ENCODE peak calls at places on chromosomes 16 and 17, in five cellular contexts. One of them, this sample, is unnamed.

GRCh38 chr17:77690271-77691161 is 268.0 kb upstream of the TNRC6C start:
- DNase-seq in RWPE1: no peak
- DNase-seq in Caco-2: no peak
- DNase-seq in cardiac muscle cell: no peak
- DNase-seq in CD8-positive, alpha-beta T cell: peak
- DNase-seq in this sample: peak

GRCh38 chr16:425082-425718 is at the start of gene RAB11FIP3:
- DNase-seq in CD8-positive, alpha-beta T cell: peak
- DNase-seq in Caco-2: peak
- DNase-seq in RWPE1: peak
- DNase-seq in cardiac muscle cell: peak
- DNase-seq in this sample: peak

GRCh38 chr17:50507871-50508572 is at the start of gene MYCBPAP:
- DNase-seq in CD8-positive, alpha-beta T cell: peak
- DNase-seq in Caco-2: peak
- DNase-seq in cardiac muscle cell: peak
- DNase-seq in RWPE1: no peak
- DNase-seq in this sample: peak

GRCh38 chr17:17663160-17664072 is 17.8 kb upstream of the RAI1 start:
- DNase-seq in Caco-2: peak
- DNase-seq in cardiac muscle cell: peak
- DNase-seq in CD8-positive, alpha-beta T cell: peak
- DNase-seq in RWPE1: peak
- DNase-seq in this sample: peak

GRCh38 chr17:68600123-68600880 is 865 bp downstream of the FAM20A start:
- DNase-seq in cardiac muscle cell: no peak
- DNase-seq in Caco-2: peak
- DNase-seq in RWPE1: no peak
- DNase-seq in CD8-positive, alpha-beta T cell: no peak
- DNase-seq in this sample: peak

GRCh38 chr16:3825103-3825502 is 55.4 kb downstream of the CREBBP start:
- DNase-seq in cardiac muscle cell: peak
- DNase-seq in RWPE1: no peak
- DNase-seq in CD8-positive, alpha-beta T cell: no peak
- DNase-seq in Caco-2: no peak
- DNase-seq in this sample: no peak

GRCh38 chr16:28910046-28911031 is 14.7 kb downstream of the RABEP2 start:
- DNase-seq in RWPE1: peak
- DNase-seq in Caco-2: no peak
- DNase-seq in cardiac muscle cell: no peak
- DNase-seq in CD8-positive, alpha-beta T cell: no peak
- DNase-seq in this sample: peak

GRCh38 chr17:37683454-37683984 is 40.3 kb upstream of the DDX52 start:
- DNase-seq in RWPE1: no peak
- DNase-seq in CD8-positive, alpha-beta T cell: no peak
- DNase-seq in Caco-2: peak
- DNase-seq in cardiac muscle cell: no peak
- DNase-seq in this sample: no peak

GRCh38 chr17:80944326-80944725 is 47.3 kb upstream of the CHMP6 start:
- DNase-seq in CD8-positive, alpha-beta T cell: no peak
- DNase-seq in Caco-2: no peak
- DNase-seq in cardiac muscle cell: no peak
- DNase-seq in RWPE1: no peak
- DNase-seq in this sample: no peak

GRCh38 chr17:62792122-62792800 is 15.9 kb downstream of the MARCHF10 start:
- DNase-seq in cardiac muscle cell: peak
- DNase-seq in Caco-2: no peak
- DNase-seq in RWPE1: no peak
- DNase-seq in CD8-positive, alpha-beta T cell: no peak
- DNase-seq in this sample: no peak

GRCh38 chr17:76050226-76051070 is 21.9 kb downstream of the SRP68 start:
- DNase-seq in Caco-2: no peak
- DNase-seq in RWPE1: no peak
- DNase-seq in cardiac muscle cell: no peak
- DNase-seq in CD8-positive, alpha-beta T cell: no peak
- DNase-seq in this sample: no peak

GRCh38 chr16:65782537-65783290 is 583.8 kb upstream of the CDH5 start:
- DNase-seq in cardiac muscle cell: peak
- DNase-seq in Caco-2: no peak
- DNase-seq in CD8-positive, alpha-beta T cell: no peak
- DNase-seq in RWPE1: peak
- DNase-seq in this sample: no peak

GRCh38 chr16:57316390-57317017 is 32.0 kb upstream of the PLLP start:
- DNase-seq in cardiac muscle cell: peak
- DNase-seq in RWPE1: peak
- DNase-seq in CD8-positive, alpha-beta T cell: no peak
- DNase-seq in Caco-2: peak
- DNase-seq in this sample: no peak

GRCh38 chr16:89701425-89702406 is at the start of gene SPATA2L:
- DNase-seq in CD8-positive, alpha-beta T cell: peak
- DNase-seq in Caco-2: peak
- DNase-seq in cardiac muscle cell: peak
- DNase-seq in RWPE1: peak
- DNase-seq in this sample: peak
- TF ChIP-seq CTCF in CD8-positive, alpha-beta T cell: peak
- TF ChIP-seq CTCF in Caco-2: peak
- TF ChIP-seq CTCF in cardiac muscle cell: no peak
- TF ChIP-seq CTCF in RWPE1: no peak
- TF ChIP-seq CTCF in this sample: peak

GRCh38 chr17:56679148-56679766 is 85.8 kb downstream of the NOG start:
- DNase-seq in CD8-positive, alpha-beta T cell: no peak
- DNase-seq in Caco-2: peak
- DNase-seq in cardiac muscle cell: peak
- DNase-seq in RWPE1: peak
- DNase-seq in this sample: peak

GRCh38 chr17:56678249-56679144 is 85.0 kb downstream of the NOG start:
- DNase-seq in CD8-positive, alpha-beta T cell: no peak
- DNase-seq in RWPE1: no peak
- DNase-seq in cardiac muscle cell: no peak
- DNase-seq in Caco-2: no peak
- DNase-seq in this sample: no peak

GRCh38 chr17:56674401-56674925 is 81.0 kb downstream of the NOG start:
- DNase-seq in cardiac muscle cell: no peak
- DNase-seq in CD8-positive, alpha-beta T cell: no peak
- DNase-seq in RWPE1: no peak
- DNase-seq in Caco-2: no peak
- DNase-seq in this sample: no peak

GRCh38 chr17:56675876-56676660 is 82.6 kb downstream of the NOG start:
- DNase-seq in RWPE1: no peak
- DNase-seq in Caco-2: no peak
- DNase-seq in cardiac muscle cell: no peak
- DNase-seq in CD8-positive, alpha-beta T cell: no peak
- DNase-seq in this sample: no peak

DNA sequence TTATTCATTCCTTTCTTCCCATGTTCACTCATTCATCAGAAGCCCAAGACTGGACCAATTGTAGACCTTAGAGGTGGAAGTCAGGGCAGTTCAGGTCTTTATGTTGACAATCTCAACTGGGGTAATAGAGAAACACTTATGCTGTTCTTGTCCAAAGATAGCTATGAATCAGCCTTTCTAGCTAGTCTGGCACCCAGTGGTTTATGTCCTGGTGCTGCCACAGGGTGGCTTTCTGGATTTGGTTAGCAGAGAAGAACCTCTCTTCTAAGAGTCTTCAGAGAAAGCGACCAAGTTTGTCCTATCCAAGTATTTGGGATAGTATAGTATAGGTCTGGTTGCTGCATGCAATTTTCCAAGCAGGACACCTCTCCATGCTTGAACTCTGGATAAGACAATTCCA is 83.3 kb downstream of the NOG start:
- DNase-seq in Caco-2: no peak
- DNase-seq in CD8-positive, alpha-beta T cell: no peak
- DNase-seq in cardiac muscle cell: no peak
- DNase-seq in RWPE1: no peak
- DNase-seq in this sample: no peak
- TF ChIP-seq CTCF in Caco-2: peak
- TF ChIP-seq CTCF in CD8-positive, alpha-beta T cell: no peak
- TF ChIP-seq CTCF in cardiac muscle cell: no peak
- TF ChIP-seq CTCF in RWPE1: no peak
- TF ChIP-seq CTCF in this sample: no peak

DNA sequence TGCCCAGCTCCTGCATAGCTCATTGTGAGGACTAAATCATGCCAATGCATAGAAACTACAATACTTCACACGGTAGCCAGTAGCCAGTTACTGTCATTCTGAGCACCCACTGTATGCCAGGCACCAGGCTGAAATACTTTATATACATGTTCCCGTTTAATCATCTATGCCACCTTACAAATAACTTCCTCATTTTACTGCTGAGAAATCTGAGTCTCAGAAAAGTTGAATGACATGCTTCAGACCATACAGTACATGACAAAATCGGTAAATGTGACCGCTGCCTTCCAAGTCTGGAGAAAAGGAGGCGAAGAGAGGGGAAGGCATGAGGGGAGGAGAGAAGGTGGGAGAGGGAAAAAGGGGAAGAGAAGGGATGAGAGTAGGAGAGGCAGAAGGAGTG is 9.2 kb upstream of the TLCD3B start:
- DNase-seq in Caco-2: no peak
- DNase-seq in cardiac muscle cell: no peak
- DNase-seq in CD8-positive, alpha-beta T cell: no peak
- DNase-seq in RWPE1: no peak
- DNase-seq in this sample: no peak
- TF ChIP-seq CTCF in Caco-2: no peak
- TF ChIP-seq CTCF in cardiac muscle cell: no peak
- TF ChIP-seq CTCF in CD8-positive, alpha-beta T cell: no peak
- TF ChIP-seq CTCF in RWPE1: no peak
- TF ChIP-seq CTCF in this sample: no peak

GRCh38 chr17:82899941-82900340 is 60.1 kb upstream of the ZNF750 start:
- DNase-seq in cardiac muscle cell: no peak
- DNase-seq in CD8-positive, alpha-beta T cell: no peak
- DNase-seq in RWPE1: no peak
- DNase-seq in Caco-2: no peak
- DNase-seq in this sample: no peak

GRCh38 chr17:82895087-82895486 is 55.3 kb upstream of the ZNF750 start:
- DNase-seq in CD8-positive, alpha-beta T cell: no peak
- DNase-seq in cardiac muscle cell: no peak
- DNase-seq in Caco-2: no peak
- DNase-seq in RWPE1: no peak
- DNase-seq in this sample: no peak

GRCh38 chr17:82896071-82897000 is 56.5 kb upstream of the ZNF750 start:
- DNase-seq in CD8-positive, alpha-beta T cell: no peak
- DNase-seq in RWPE1: no peak
- DNase-seq in cardiac muscle cell: no peak
- DNase-seq in Caco-2: no peak
- DNase-seq in this sample: no peak

GRCh38 chr17:82898976-82899514 is 59.2 kb upstream of the ZNF750 start:
- DNase-seq in Caco-2: no peak
- DNase-seq in cardiac muscle cell: no peak
- DNase-seq in RWPE1: no peak
- DNase-seq in CD8-positive, alpha-beta T cell: no peak
- DNase-seq in this sample: no peak

DNA sequence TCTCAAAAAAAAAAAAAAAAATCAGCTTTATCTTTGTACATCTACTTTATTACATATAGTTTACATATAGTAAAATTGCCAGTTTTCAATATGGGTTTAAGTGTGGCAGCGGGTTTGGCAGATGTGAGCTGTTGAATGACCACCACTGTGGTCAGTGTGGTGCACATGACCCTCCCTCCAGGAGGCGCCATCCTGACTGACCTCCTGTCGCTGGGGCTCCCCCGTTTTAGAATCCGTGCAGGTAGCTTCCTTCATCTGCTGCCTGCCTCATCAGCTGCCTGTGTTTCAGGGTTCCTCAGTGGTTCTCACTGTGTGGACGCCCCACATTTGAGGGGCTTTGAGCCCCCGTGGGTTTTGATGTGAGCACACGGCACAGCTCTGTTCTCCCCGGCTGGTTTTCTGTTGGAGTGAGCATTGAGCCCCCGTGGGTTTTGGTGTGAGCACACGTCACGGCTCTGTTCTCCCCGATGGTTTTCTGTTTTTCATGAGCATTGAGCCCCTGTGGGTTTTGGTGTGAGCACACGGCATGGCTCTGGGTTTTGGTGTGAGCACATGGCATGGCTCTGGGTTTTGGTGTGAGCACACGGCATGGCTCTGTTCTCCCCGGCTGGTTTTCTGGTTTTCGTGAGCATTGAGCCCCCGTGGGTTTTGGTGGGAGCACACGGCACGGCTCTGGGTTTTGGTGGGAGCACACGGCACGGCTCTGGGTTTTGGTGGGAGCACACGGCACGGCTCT is 57.9 kb upstream of the ZNF750 start:
- DNase-seq in cardiac muscle cell: no peak
- DNase-seq in CD8-positive, alpha-beta T cell: no peak
- DNase-seq in RWPE1: no peak
- DNase-seq in Caco-2: no peak
- DNase-seq in this sample: no peak
- TF ChIP-seq CTCF in cardiac muscle cell: no peak
- TF ChIP-seq CTCF in CD8-positive, alpha-beta T cell: no peak
- TF ChIP-seq CTCF in RWPE1: no peak
- TF ChIP-seq CTCF in Caco-2: no peak
- TF ChIP-seq CTCF in this sample: no peak

DNA sequence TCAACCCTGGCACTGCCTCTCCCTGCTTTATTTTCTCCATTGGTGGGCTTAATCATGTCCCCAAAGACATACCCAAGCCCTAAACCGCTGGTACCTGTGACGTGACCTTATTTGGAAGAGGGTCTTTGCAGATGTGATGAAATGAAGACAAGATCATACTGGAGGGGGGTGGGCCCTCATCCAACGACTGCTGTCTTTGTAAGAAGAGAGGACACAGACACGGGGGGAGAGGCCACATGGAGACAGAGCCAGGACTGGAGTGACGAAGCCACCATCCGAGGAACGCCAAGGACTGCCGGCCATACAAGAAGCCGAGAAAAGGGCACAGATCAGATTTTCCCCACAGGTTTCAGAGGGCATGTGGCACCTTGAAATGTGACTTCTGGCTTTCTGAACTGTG is 62.5 kb downstream of the C16orf95 start:
- DNase-seq in CD8-positive, alpha-beta T cell: no peak
- DNase-seq in cardiac muscle cell: no peak
- DNase-seq in Caco-2: no peak
- DNase-seq in RWPE1: no peak
- DNase-seq in this sample: no peak
- TF ChIP-seq CTCF in CD8-positive, alpha-beta T cell: no peak
- TF ChIP-seq CTCF in cardiac muscle cell: no peak
- TF ChIP-seq CTCF in Caco-2: no peak
- TF ChIP-seq CTCF in RWPE1: no peak
- TF ChIP-seq CTCF in this sample: no peak

GRCh38 chr16:81263470-81264200 is 25.1 kb downstream of the BCO1 start:
- DNase-seq in Caco-2: no peak
- DNase-seq in RWPE1: no peak
- DNase-seq in CD8-positive, alpha-beta T cell: no peak
- DNase-seq in cardiac muscle cell: peak
- DNase-seq in this sample: no peak
- TF ChIP-seq CTCF in Caco-2: peak
- TF ChIP-seq CTCF in RWPE1: no peak
- TF ChIP-seq CTCF in CD8-positive, alpha-beta T cell: no peak
- TF ChIP-seq CTCF in cardiac muscle cell: peak
- TF ChIP-seq CTCF in this sample: no peak

GRCh38 chr16:51175081-51175480 is 24.0 kb upstream of the SALL1 start:
- DNase-seq in RWPE1: no peak
- DNase-seq in cardiac muscle cell: no peak
- DNase-seq in CD8-positive, alpha-beta T cell: no peak
- DNase-seq in Caco-2: no peak
- DNase-seq in this sample: no peak
- TF ChIP-seq CTCF in RWPE1: no peak
- TF ChIP-seq CTCF in cardiac muscle cell: no peak
- TF ChIP-seq CTCF in CD8-positive, alpha-beta T cell: no peak
- TF ChIP-seq CTCF in Caco-2: no peak
- TF ChIP-seq CTCF in this sample: no peak

GRCh38 chr16:8572919-8573724 is 17.2 kb downstream of the TMEM114 start:
- DNase-seq in Caco-2: peak
- DNase-seq in RWPE1: no peak
- DNase-seq in cardiac muscle cell: peak
- DNase-seq in CD8-positive, alpha-beta T cell: no peak
- DNase-seq in this sample: no peak
- TF ChIP-seq CTCF in Caco-2: peak
- TF ChIP-seq CTCF in RWPE1: peak
- TF ChIP-seq CTCF in cardiac muscle cell: peak
- TF ChIP-seq CTCF in CD8-positive, alpha-beta T cell: no peak
- TF ChIP-seq CTCF in this sample: peak

This sample was measured in GM13977.